ENCODE peak calls at places on chromosome 5, in ten cellular contexts. Z is lower lobe of right lung, P is HFFc6, B is kidney epithelial cell, Y is sigmoid colon, L is astrocyte of the spinal cord, U is coronary artery, H is endothelial cell, N is fibroblast of the aortic adventitia, J is osteocyte. G is an unnamed sample.

GRCh38 chr5:179185256-179186091 is 125.3 kb downstream of the ZNF354C start:
- DNase-seq in Z (peak; percentile 35), P (no peak), B (no peak), Y (no peak), L (no peak), U (no peak), H (no peak), N (no peak), J (no peak), G (no peak)

GRCh38 chr5:108521841-108522506 is 140.1 kb upstream of the FBXL17 start:
- DNase-seq in Z (no peak), P (peak; percentile 42), B (peak; percentile 1), Y (no peak), L (peak; percentile 65), U (no peak), H (peak; percentile 62), N (peak; percentile 75), J (no peak), G (peak; percentile 47)

GRCh38 chr5:77638763-77639451 is 394 bp upstream of the OTP start:
- DNase-seq in Z (no peak), P (no peak), B (no peak), Y (no peak), L (no peak), U (no peak), H (peak; percentile 60), N (no peak), J (no peak), G (no peak)

GRCh38 chr5:137438932-137439331 is 60.2 kb downstream of the SPOCK1 start:
- DNase-seq in Z (no peak), P (no peak), B (no peak), Y (no peak), L (no peak), U (no peak), H (no peak), N (no peak), J (no peak), G (no peak)

GRCh38 chr5:61311836-61312808 is 19.9 kb upstream of the ZSWIM6 start:
- DNase-seq in Z (no peak), P (peak; percentile 69), B (peak; percentile 91), Y (no peak), L (peak; percentile 92), U (no peak), H (no peak), N (peak; percentile 63), J (no peak), G (no peak)

GRCh38 chr5:142837274-142837673 is 67.1 kb downstream of the ARHGAP26 start:
- DNase-seq in Z (no peak), P (no peak), B (no peak), Y (no peak), L (no peak), U (no peak), H (no peak), N (no peak), J (no peak), G (no peak)

GRCh38 chr5:63121471-63121870 is 542.9 kb downstream of the LRRC70 start:
- DNase-seq in Z (no peak), P (no peak), B (no peak), Y (no peak), L (no peak), U (no peak), H (no peak), N (no peak), J (no peak), G (no peak)

GRCh38 chr5:11854926-11855325 is 49.3 kb downstream of the CTNND2 start:
- DNase-seq in Z (no peak), P (no peak), B (no peak), Y (no peak), L (no peak), U (no peak), H (no peak), N (no peak), J (no peak), G (no peak)

GRCh38 chr5:15995206-15996052 is 184.2 kb downstream of the MARCHF11 start:
- DNase-seq in Z (no peak), P (peak; percentile 38), B (no peak), Y (no peak), L (peak; percentile 54), U (no peak), H (no peak), N (peak; percentile 72), J (no peak), G (no peak)

GRCh38 chr5:109105631-109106267 is 304.0 kb downstream of the PJA2 start:
- DNase-seq in Z (no peak), P (peak; percentile 90), B (peak; percentile 39), Y (no peak), L (peak; percentile 90), U (no peak), H (no peak), N (peak; percentile 97), J (no peak), G (no peak)

GRCh38 chr5:128681764-128682664 is 144.0 kb upstream of the FBN2 start:
- DNase-seq in Z (no peak), P (no peak), B (no peak), Y (no peak), L (peak; percentile 15), U (no peak), H (no peak), N (no peak), J (no peak), G (no peak)

GRCh38 chr5:111463304-111463703 is 49.0 kb downstream of the STARD4 start:
- DNase-seq in Z (no peak), P (no peak), B (no peak), Y (no peak), L (no peak), U (no peak), H (no peak), N (no peak), J (no peak), G (no peak)

GRCh38 chr5:174172104-174172965 is 126.8 kb downstream of the NSG2 start:
- DNase-seq in Z (no peak), P (no peak), B (no peak), Y (no peak), L (no peak), U (peak; percentile 54), H (no peak), N (no peak), J (no peak), G (peak; percentile 32)

GRCh38 chr5:109223521-109223920 is 186.3 kb downstream of the PJA2 start:
- DNase-seq in Z (no peak), P (no peak), B (no peak), Y (no peak), L (no peak), U (no peak), H (no peak), N (no peak), J (no peak), G (peak; percentile 3)

GRCh38 chr5:66498791-66499207 is 97.4 kb upstream of the MAST4 start:
- DNase-seq in Z (no peak), P (no peak), B (no peak), Y (no peak), L (no peak), U (no peak), H (no peak), N (peak; percentile 54), J (no peak), G (no peak)
- TF ChIP-seq CTCF in Z (no peak), P (peak; percentile 19), B (no peak), Y (no peak), L (no peak), U (no peak), H (no peak), N (peak; percentile 43), J (peak; percentile 17), G (no peak)

DNA sequence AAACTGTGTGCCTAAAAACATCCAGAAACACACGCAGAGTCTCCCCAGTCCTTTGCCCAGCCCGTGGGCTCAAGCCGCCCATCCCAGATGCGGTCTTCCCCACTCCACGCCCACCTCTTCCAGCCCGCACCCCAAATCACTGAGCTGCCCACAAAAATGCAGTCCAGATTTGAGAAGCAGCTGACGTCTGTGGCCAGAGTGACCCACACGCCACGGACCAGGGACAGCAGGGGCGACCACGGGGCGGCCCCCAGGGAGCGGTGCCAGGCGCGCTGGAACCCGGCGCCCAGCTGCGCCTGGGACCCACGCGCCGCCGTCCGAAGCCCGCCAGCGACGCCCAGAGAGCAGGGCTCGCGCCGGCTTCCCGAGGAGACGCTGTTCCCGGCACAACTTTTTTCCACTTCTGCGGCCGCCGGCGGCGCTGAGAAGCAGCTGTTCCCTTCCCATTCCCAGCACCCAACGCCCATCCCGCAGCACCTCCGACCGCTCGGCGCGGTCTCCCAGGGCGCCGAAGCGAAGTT is 674 bp downstream of the LHFPL2 start:
- DNase-seq in Z (peak; percentile 65), P (peak; percentile 30), B (no peak), Y (peak; percentile 85), L (peak; percentile 58), U (peak; percentile 79), H (peak; percentile 59), N (peak; percentile 57), J (peak; percentile 86), G (peak; percentile 51)
- TF ChIP-seq CTCF in Z (peak; percentile 20), P (peak; percentile 28), B (no peak), Y (no peak), L (no peak), U (no peak), H (no peak), N (no peak), J (peak; percentile 8), G (no peak)

GRCh38 chr5:99169309-99169708 is 240.5 kb upstream of the CHD1 start:
- DNase-seq in Z (no peak), P (no peak), B (peak; percentile 12), Y (no peak), L (peak; percentile 62), U (no peak), H (no peak), N (peak; percentile 1), J (no peak), G (no peak)
- TF ChIP-seq CTCF in Z (no peak), P (peak; percentile 26), B (peak; percentile 46), Y (no peak), L (peak; percentile 52), U (no peak), H (peak; percentile 29), N (no peak), J (peak; percentile 35), G (peak; percentile 57)

DNA sequence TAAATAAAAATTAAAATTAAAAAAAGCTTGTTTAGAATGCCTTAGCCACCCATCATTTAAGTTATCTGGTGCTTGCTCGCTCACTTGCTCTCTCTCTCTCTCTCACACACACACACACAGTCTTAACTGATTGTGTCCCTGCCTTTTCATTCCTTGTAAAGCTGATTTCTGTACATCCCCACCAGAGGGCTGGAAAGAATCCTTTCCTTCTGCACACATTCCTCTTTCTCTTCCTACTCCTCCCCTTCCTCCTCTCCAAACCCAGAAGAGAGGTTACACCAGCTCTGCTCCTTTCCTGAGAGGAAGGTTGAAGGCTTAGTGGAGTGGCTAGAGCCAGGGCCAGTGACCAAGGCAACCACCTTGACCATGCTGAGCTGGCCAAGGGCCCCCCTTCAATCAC is 25.7 kb downstream of the STK10 start:
- DNase-seq in Z (no peak), P (peak; percentile 34), B (no peak), Y (no peak), L (no peak), U (no peak), H (no peak), N (peak; percentile 53), J (no peak), G (no peak)
- TF ChIP-seq CTCF in Z (no peak), P (peak; percentile 56), B (no peak), Y (no peak), L (peak; percentile 11), U (no peak), H (no peak), N (peak; percentile 25), J (peak; percentile 33), G (peak; percentile 38)

DNA sequence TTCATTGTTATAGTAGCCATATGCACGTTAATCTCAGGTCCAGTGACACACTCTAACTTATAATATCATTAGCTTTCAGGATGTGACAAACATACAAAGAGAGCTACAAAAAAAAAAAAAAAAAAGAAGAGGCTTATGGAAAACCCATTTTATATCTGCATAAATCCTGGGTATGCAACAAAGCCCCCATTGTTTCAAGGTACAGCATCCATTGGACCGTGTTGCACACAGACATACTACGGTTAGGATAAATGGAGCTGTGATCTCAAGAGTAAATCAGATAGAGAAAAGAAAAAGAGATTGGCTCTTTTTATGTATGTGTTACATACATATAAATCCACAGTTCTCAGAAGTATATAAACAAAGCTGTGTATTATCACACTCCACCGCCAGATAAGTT is 304.4 kb downstream of the SEMA5A start:
- DNase-seq in Z (no peak), P (no peak), B (no peak), Y (no peak), L (no peak), U (no peak), H (no peak), N (no peak), J (no peak), G (no peak)
- TF ChIP-seq CTCF in Z (no peak), P (no peak), B (no peak), Y (no peak), L (no peak), U (no peak), H (no peak), N (no peak), J (no peak), G (no peak)

G was measured in neural crest cell.